ENCODE peak calls at places on chromosomes 6 and 20, in ten cellular contexts. One of them, this sample, is unnamed.

GRCh38 chr20:62980970-62981369 is 25.8 kb downstream of the BHLHE23 start:
- DNase-seq in posterior cingulate gyrus: peak
- DNase-seq in heart right ventricle: no peak
- DNase-seq in A549: no peak
- DNase-seq in neuronal stem cell: no peak
- DNase-seq in kidney epithelial cell: no peak
- DNase-seq in foreskin keratinocyte: no peak
- DNase-seq in right lobe of liver: no peak
- DNase-seq in endothelial cell: no peak
- DNase-seq in T follicular helper cell: peak
- DNase-seq in this sample: no peak

GRCh38 chr6:135002229-135002844 is 52.3 kb downstream of the HBS1L start:
- DNase-seq in right lobe of liver: no peak
- DNase-seq in heart right ventricle: no peak
- DNase-seq in T follicular helper cell: no peak
- DNase-seq in kidney epithelial cell: no peak
- DNase-seq in posterior cingulate gyrus: no peak
- DNase-seq in neuronal stem cell: no peak
- DNase-seq in A549: peak
- DNase-seq in foreskin keratinocyte: no peak
- DNase-seq in endothelial cell: no peak
- DNase-seq in this sample: no peak

GRCh38 chr6:43877021-43877420 is 107.0 kb downstream of the VEGFA start:
- DNase-seq in heart right ventricle: no peak
- DNase-seq in T follicular helper cell: no peak
- DNase-seq in endothelial cell: no peak
- DNase-seq in right lobe of liver: no peak
- DNase-seq in posterior cingulate gyrus: no peak
- DNase-seq in A549: no peak
- DNase-seq in neuronal stem cell: no peak
- DNase-seq in kidney epithelial cell: no peak
- DNase-seq in foreskin keratinocyte: no peak
- DNase-seq in this sample: no peak

GRCh38 chr6:134667106-134667505 is 282.8 kb downstream of the ALDH8A1 start:
- DNase-seq in kidney epithelial cell: no peak
- DNase-seq in T follicular helper cell: no peak
- DNase-seq in endothelial cell: no peak
- DNase-seq in neuronal stem cell: no peak
- DNase-seq in foreskin keratinocyte: no peak
- DNase-seq in A549: no peak
- DNase-seq in right lobe of liver: no peak
- DNase-seq in posterior cingulate gyrus: no peak
- DNase-seq in heart right ventricle: no peak
- DNase-seq in this sample: no peak

GRCh38 chr6:114030767-114031166 is 59.8 kb upstream of the HDAC2 start:
- DNase-seq in endothelial cell: no peak
- DNase-seq in T follicular helper cell: no peak
- DNase-seq in neuronal stem cell: no peak
- DNase-seq in posterior cingulate gyrus: no peak
- DNase-seq in heart right ventricle: no peak
- DNase-seq in right lobe of liver: no peak
- DNase-seq in kidney epithelial cell: no peak
- DNase-seq in foreskin keratinocyte: no peak
- DNase-seq in A549: no peak
- DNase-seq in this sample: no peak

GRCh38 chr6:132202569-132202968 is 198.7 kb downstream of the MOXD1 start:
- DNase-seq in A549: no peak
- DNase-seq in heart right ventricle: peak
- DNase-seq in neuronal stem cell: no peak
- DNase-seq in endothelial cell: no peak
- DNase-seq in posterior cingulate gyrus: no peak
- DNase-seq in kidney epithelial cell: peak
- DNase-seq in T follicular helper cell: no peak
- DNase-seq in foreskin keratinocyte: no peak
- DNase-seq in right lobe of liver: no peak
- DNase-seq in this sample: no peak

GRCh38 chr6:70312165-70312564 is 9.3 kb upstream of the COL9A1 start:
- DNase-seq in right lobe of liver: no peak
- DNase-seq in A549: no peak
- DNase-seq in heart right ventricle: no peak
- DNase-seq in neuronal stem cell: no peak
- DNase-seq in T follicular helper cell: no peak
- DNase-seq in foreskin keratinocyte: peak
- DNase-seq in posterior cingulate gyrus: no peak
- DNase-seq in kidney epithelial cell: peak
- DNase-seq in endothelial cell: no peak
- DNase-seq in this sample: no peak

GRCh38 chr6:28208180-28208659 is 16.9 kb upstream of the ZSCAN9 start:
- DNase-seq in kidney epithelial cell: no peak
- DNase-seq in A549: no peak
- DNase-seq in heart right ventricle: no peak
- DNase-seq in T follicular helper cell: no peak
- DNase-seq in endothelial cell: no peak
- DNase-seq in posterior cingulate gyrus: no peak
- DNase-seq in neuronal stem cell: peak
- DNase-seq in foreskin keratinocyte: no peak
- DNase-seq in right lobe of liver: no peak
- DNase-seq in this sample: no peak

GRCh38 chr6:37029249-37029959 is 23.9 kb downstream of the FGD2 start:
- DNase-seq in neuronal stem cell: peak
- DNase-seq in A549: peak
- DNase-seq in kidney epithelial cell: peak
- DNase-seq in right lobe of liver: peak
- DNase-seq in heart right ventricle: peak
- DNase-seq in T follicular helper cell: no peak
- DNase-seq in posterior cingulate gyrus: peak
- DNase-seq in foreskin keratinocyte: no peak
- DNase-seq in endothelial cell: peak
- DNase-seq in this sample: peak

GRCh38 chr20:35560105-35560511 is 18.2 kb downstream of the ERGIC3 start:
- DNase-seq in neuronal stem cell: no peak
- DNase-seq in T follicular helper cell: no peak
- DNase-seq in right lobe of liver: no peak
- DNase-seq in posterior cingulate gyrus: no peak
- DNase-seq in foreskin keratinocyte: no peak
- DNase-seq in kidney epithelial cell: no peak
- DNase-seq in heart right ventricle: no peak
- DNase-seq in endothelial cell: no peak
- DNase-seq in A549: no peak
- DNase-seq in this sample: no peak

GRCh38 chr6:158607411-158608170 is 37.0 kb downstream of the DYNLT1 start:
- DNase-seq in A549: no peak
- DNase-seq in right lobe of liver: no peak
- DNase-seq in kidney epithelial cell: no peak
- DNase-seq in heart right ventricle: no peak
- DNase-seq in neuronal stem cell: no peak
- DNase-seq in T follicular helper cell: no peak
- DNase-seq in endothelial cell: no peak
- DNase-seq in posterior cingulate gyrus: no peak
- DNase-seq in foreskin keratinocyte: no peak
- DNase-seq in this sample: no peak

GRCh38 chr6:168942646-168943045 is 311.0 kb downstream of the THBS2 start:
- DNase-seq in right lobe of liver: no peak
- DNase-seq in foreskin keratinocyte: no peak
- DNase-seq in kidney epithelial cell: no peak
- DNase-seq in T follicular helper cell: no peak
- DNase-seq in posterior cingulate gyrus: no peak
- DNase-seq in neuronal stem cell: no peak
- DNase-seq in heart right ventricle: no peak
- DNase-seq in A549: no peak
- DNase-seq in endothelial cell: no peak
- DNase-seq in this sample: no peak

GRCh38 chr6:41697902-41698349 is 37.5 kb downstream of the TFEB start:
- DNase-seq in kidney epithelial cell: no peak
- DNase-seq in right lobe of liver: no peak
- DNase-seq in heart right ventricle: no peak
- DNase-seq in foreskin keratinocyte: no peak
- DNase-seq in T follicular helper cell: no peak
- DNase-seq in A549: no peak
- DNase-seq in endothelial cell: no peak
- DNase-seq in posterior cingulate gyrus: no peak
- DNase-seq in neuronal stem cell: no peak
- DNase-seq in this sample: no peak

GRCh38 chr20:19977373-19977770 is 39.8 kb upstream of the NAA20 start:
- DNase-seq in endothelial cell: no peak
- DNase-seq in A549: no peak
- DNase-seq in foreskin keratinocyte: no peak
- DNase-seq in neuronal stem cell: no peak
- DNase-seq in heart right ventricle: no peak
- DNase-seq in kidney epithelial cell: no peak
- DNase-seq in right lobe of liver: no peak
- DNase-seq in posterior cingulate gyrus: no peak
- DNase-seq in T follicular helper cell: no peak
- DNase-seq in this sample: no peak

GRCh38 chr20:14288341-14289330 is 48.8 kb downstream of the FLRT3 start:
- DNase-seq in kidney epithelial cell: peak
- DNase-seq in posterior cingulate gyrus: no peak
- DNase-seq in endothelial cell: no peak
- DNase-seq in right lobe of liver: no peak
- DNase-seq in T follicular helper cell: no peak
- DNase-seq in foreskin keratinocyte: peak
- DNase-seq in heart right ventricle: no peak
- DNase-seq in neuronal stem cell: no peak
- DNase-seq in A549: peak
- DNase-seq in this sample: no peak

GRCh38 chr20:2429061-2429460 is 41.5 kb downstream of the SNRPB start:
- DNase-seq in endothelial cell: no peak
- DNase-seq in foreskin keratinocyte: no peak
- DNase-seq in A549: no peak
- DNase-seq in posterior cingulate gyrus: no peak
- DNase-seq in right lobe of liver: no peak
- DNase-seq in heart right ventricle: no peak
- DNase-seq in T follicular helper cell: no peak
- DNase-seq in kidney epithelial cell: no peak
- DNase-seq in neuronal stem cell: no peak
- DNase-seq in this sample: no peak

GRCh38 chr6:40997256-40997957 is 41.6 kb downstream of the UNC5CL start:
- DNase-seq in T follicular helper cell: no peak
- DNase-seq in endothelial cell: peak
- DNase-seq in heart right ventricle: no peak
- DNase-seq in posterior cingulate gyrus: no peak
- DNase-seq in neuronal stem cell: peak
- DNase-seq in kidney epithelial cell: peak
- DNase-seq in foreskin keratinocyte: peak
- DNase-seq in A549: peak
- DNase-seq in right lobe of liver: no peak
- DNase-seq in this sample: no peak

GRCh38 chr20:58891076-58891685 is 38.7 kb downstream of the GNAS start:
- DNase-seq in right lobe of liver: peak
- DNase-seq in heart right ventricle: peak
- DNase-seq in kidney epithelial cell: no peak
- DNase-seq in neuronal stem cell: peak
- DNase-seq in endothelial cell: peak
- DNase-seq in A549: peak
- DNase-seq in T follicular helper cell: peak
- DNase-seq in posterior cingulate gyrus: peak
- DNase-seq in foreskin keratinocyte: no peak
- DNase-seq in this sample: no peak

GRCh38 chr20:50911716-50912115 is 19.5 kb downstream of the ADNP start:
- DNase-seq in endothelial cell: no peak
- DNase-seq in T follicular helper cell: no peak
- DNase-seq in foreskin keratinocyte: no peak
- DNase-seq in right lobe of liver: no peak
- DNase-seq in heart right ventricle: no peak
- DNase-seq in A549: no peak
- DNase-seq in kidney epithelial cell: no peak
- DNase-seq in neuronal stem cell: no peak
- DNase-seq in posterior cingulate gyrus: no peak
- DNase-seq in this sample: no peak

GRCh38 chr20:54221383-54221782 is 13.5 kb downstream of the PFDN4 start:
- DNase-seq in right lobe of liver: peak
- DNase-seq in heart right ventricle: no peak
- DNase-seq in neuronal stem cell: no peak
- DNase-seq in endothelial cell: no peak
- DNase-seq in foreskin keratinocyte: no peak
- DNase-seq in posterior cingulate gyrus: no peak
- DNase-seq in kidney epithelial cell: no peak
- DNase-seq in T follicular helper cell: peak
- DNase-seq in A549: no peak
- DNase-seq in this sample: no peak

GRCh38 chr20:46939031-46939430 is 44.4 kb downstream of the EYA2 start:
- DNase-seq in T follicular helper cell: no peak
- DNase-seq in right lobe of liver: no peak
- DNase-seq in heart right ventricle: no peak
- DNase-seq in posterior cingulate gyrus: no peak
- DNase-seq in A549: peak
- DNase-seq in foreskin keratinocyte: no peak
- DNase-seq in neuronal stem cell: no peak
- DNase-seq in endothelial cell: no peak
- DNase-seq in kidney epithelial cell: no peak
- DNase-seq in this sample: no peak

GRCh38 chr20:35626386-35627001 is 10.9 kb downstream of the SPAG4 start:
- DNase-seq in kidney epithelial cell: no peak
- DNase-seq in neuronal stem cell: no peak
- DNase-seq in T follicular helper cell: no peak
- DNase-seq in A549: no peak
- DNase-seq in right lobe of liver: no peak
- DNase-seq in heart right ventricle: no peak
- DNase-seq in posterior cingulate gyrus: no peak
- DNase-seq in foreskin keratinocyte: peak
- DNase-seq in endothelial cell: no peak
- DNase-seq in this sample: no peak

GRCh38 chr6:111841822-111842221 is 31.4 kb downstream of the FYN start:
- DNase-seq in neuronal stem cell: no peak
- DNase-seq in right lobe of liver: no peak
- DNase-seq in endothelial cell: peak
- DNase-seq in kidney epithelial cell: peak
- DNase-seq in posterior cingulate gyrus: no peak
- DNase-seq in T follicular helper cell: no peak
- DNase-seq in A549: no peak
- DNase-seq in foreskin keratinocyte: no peak
- DNase-seq in heart right ventricle: peak
- DNase-seq in this sample: no peak

GRCh38 chr6:41182069-41183034 is 18.6 kb downstream of the TREML2 start:
- DNase-seq in T follicular helper cell: peak
- DNase-seq in posterior cingulate gyrus: no peak
- DNase-seq in A549: peak
- DNase-seq in kidney epithelial cell: peak
- DNase-seq in endothelial cell: peak
- DNase-seq in right lobe of liver: no peak
- DNase-seq in neuronal stem cell: peak
- DNase-seq in foreskin keratinocyte: no peak
- DNase-seq in heart right ventricle: no peak
- DNase-seq in this sample: peak

GRCh38 chr6:131979515-131980337 is 28.6 kb upstream of the CCN2 start:
- DNase-seq in heart right ventricle: no peak
- DNase-seq in foreskin keratinocyte: no peak
- DNase-seq in endothelial cell: no peak
- DNase-seq in A549: no peak
- DNase-seq in neuronal stem cell: no peak
- DNase-seq in right lobe of liver: no peak
- DNase-seq in T follicular helper cell: no peak
- DNase-seq in kidney epithelial cell: peak
- DNase-seq in posterior cingulate gyrus: no peak
- DNase-seq in this sample: no peak

This sample was measured in C1 segment of cervical spinal cord.